ENCODE peak calls at places on chromosomes 5 and 9, in four cellular contexts. R is IMR-90, N is mesendoderm, T is astrocyte. S is an unnamed sample.
A peak's percentile ranks its signal among the peaks of the same experiment; 100 is the strongest.

GRCh38 chr9:130995399-130995941 is 13.5 kb upstream of the LAMC3 start:
- DNase-seq in R (peak; percentile 56), T (peak; percentile 36), N (peak; percentile 67), S (peak; percentile 63)

GRCh38 chr9:77764894-77765780 is 117.0 kb upstream of the GNA14 start:
- DNase-seq in T (peak; percentile 59), N (peak; percentile 65), R (peak; percentile 80), S (no peak)

GRCh38 chr9:123834907-123835562 is 94.9 kb downstream of the DENND1A start:
- DNase-seq in T (peak; percentile 42), R (peak; percentile 29), N (peak; percentile 42), S (no peak)

GRCh38 chr5:162995568-162995967 is 441.8 kb upstream of the CCNG1 start:
- DNase-seq in N (no peak), R (no peak), T (no peak), S (no peak)

GRCh38 chr5:131413605-131414559 is 150.0 kb downstream of the CDC42SE2 start:
- DNase-seq in N (no peak), R (no peak), T (no peak), S (no peak)

GRCh38 chr9:18447131-18447530 is 26.8 kb upstream of the ADAMTSL1 start:
- DNase-seq in N (no peak), T (peak; percentile 57), R (no peak), S (no peak)

GRCh38 chr9:34628656-34629491 is at the start of gene ARID3C:
- DNase-seq in R (no peak), N (no peak), T (no peak), S (peak; percentile 77)

GRCh38 chr5:143218563-143219170 is 184.8 kb downstream of the NR3C1 start:
- DNase-seq in R (no peak), N (peak; percentile 88), T (no peak), S (no peak)

GRCh38 chr9:122016789-122017188 is 76.3 kb downstream of the TTLL11 start:
- DNase-seq in T (no peak), R (no peak), N (no peak), S (no peak)

DNA sequence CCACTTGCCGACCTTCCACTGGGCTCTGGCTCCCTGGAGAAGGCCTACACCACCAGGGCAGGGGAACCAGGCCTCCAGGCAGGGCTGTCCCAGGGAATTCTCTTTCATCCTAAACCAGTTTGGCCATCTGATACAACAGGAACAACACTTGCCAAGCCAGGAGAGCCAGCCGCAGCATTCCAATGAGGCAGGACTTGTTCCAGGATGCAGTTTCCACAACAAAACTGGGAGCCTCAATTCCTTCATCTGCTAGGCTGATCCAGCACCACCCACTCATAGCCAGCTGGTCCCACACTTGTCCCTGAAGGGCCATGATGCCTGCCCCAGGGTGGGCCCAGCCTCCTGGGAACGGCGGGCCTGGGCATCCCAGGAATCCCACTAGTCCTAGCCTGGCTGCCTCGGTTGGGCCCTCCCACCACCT is 26.0 kb downstream of the BICD2 start:
- DNase-seq in N (peak; percentile 25), R (no peak), T (peak; percentile 81), S (peak; percentile 37)
- H3K9ac ChIP-seq in N (no peak overlapping the region), R (no peak overlapping the region), T (no peak overlapping the region), S (no peak overlapping the region)

GRCh38 chr5:110738503-110738811 is 350 bp upstream of the SLC25A46 start:
- DNase-seq in N (no peak), R (no peak), T (no peak), S (no peak)
- H3K4me3 ChIP-seq in N (peak overlapping the region; percentile 80), R (peak overlapping the region; percentile 68), T (peak overlapping the region; percentile 93), S (peak overlapping the region; percentile 94)

GRCh38 chr9:95261890-95262289 is 55.6 kb downstream of the FANCC start:
- DNase-seq in R (peak; percentile 72), N (no peak), T (peak; percentile 54), S (no peak)

GRCh38 chr9:95265960-95266359 is 51.5 kb downstream of the FANCC start:
- DNase-seq in N (no peak), T (no peak), R (no peak), S (no peak)

GRCh38 chr9:95268681-95269080 is 48.8 kb downstream of the FANCC start:
- DNase-seq in R (peak; percentile 41), N (peak; percentile 57), T (no peak), S (peak; percentile 53)

GRCh38 chr9:95266649-95267048 is 50.9 kb downstream of the FANCC start:
- DNase-seq in R (no peak), N (no peak), T (no peak), S (no peak)

GRCh38 chr9:95264954-95265615 is 52.4 kb downstream of the FANCC start:
- DNase-seq in T (peak; percentile 51), R (peak; percentile 75), N (peak; percentile 48), S (no peak)
- H3K9ac ChIP-seq in T (no peak overlapping the region), R (no peak overlapping the region), N (no peak overlapping the region), S (no peak overlapping the region)

GRCh38 chr9:2012347-2012746 is 2.8 kb upstream of the SMARCA2 start:
- DNase-seq in N (no peak), T (no peak), R (no peak), S (no peak)

GRCh38 chr9:2014696-2015580 is at the start of gene SMARCA2:
- DNase-seq in N (peak; percentile 94), T (peak; percentile 95), R (peak; percentile 96), S (peak; percentile 96)

GRCh38 chr9:2015581-2016410 is 649 bp downstream of the SMARCA2 start:
- DNase-seq in T (peak; percentile 35), R (peak; percentile 24), N (peak; percentile 57), S (peak; percentile 86)

GRCh38 chr9:2014148-2014547 is 999 bp upstream of the SMARCA2 start:
- DNase-seq in N (no peak), R (no peak), T (no peak), S (no peak)

GRCh38 chr9:2013688-2014087 is 1.5 kb upstream of the SMARCA2 start:
- DNase-seq in N (no peak), R (peak; percentile 38), T (no peak), S (no peak)
- H3K4me3 ChIP-seq in N (no peak overlapping the region), R (peak overlapping the region; percentile 86), T (peak overlapping the region; percentile 76), S (peak overlapping the region; percentile 93)

GRCh38 chr5:86640998-86641397 is 23.3 kb downstream of the COX7C start:
- DNase-seq in R (no peak), N (no peak), T (no peak), S (no peak)
- H3K9ac ChIP-seq in R (no peak overlapping the region), N (no peak overlapping the region), T (no peak overlapping the region), S (no peak overlapping the region)

GRCh38 chr5:175572922-175573321 is 84.9 kb upstream of the HRH2 start:
- DNase-seq in T (peak; percentile 77), N (no peak), R (peak; percentile 15), S (peak; percentile 22)

GRCh38 chr5:175575301-175575700 is 82.6 kb upstream of the HRH2 start:
- DNase-seq in T (no peak), N (no peak), R (no peak), S (peak; percentile 17)

GRCh38 chr5:175576591-175576990 is 81.3 kb upstream of the HRH2 start:
- DNase-seq in T (peak; percentile 53), R (no peak), N (no peak), S (peak; percentile 22)

GRCh38 chr5:175576096-175576495 is 81.8 kb upstream of the HRH2 start:
- DNase-seq in R (no peak), N (no peak), T (no peak), S (peak; percentile 11)

DNA sequence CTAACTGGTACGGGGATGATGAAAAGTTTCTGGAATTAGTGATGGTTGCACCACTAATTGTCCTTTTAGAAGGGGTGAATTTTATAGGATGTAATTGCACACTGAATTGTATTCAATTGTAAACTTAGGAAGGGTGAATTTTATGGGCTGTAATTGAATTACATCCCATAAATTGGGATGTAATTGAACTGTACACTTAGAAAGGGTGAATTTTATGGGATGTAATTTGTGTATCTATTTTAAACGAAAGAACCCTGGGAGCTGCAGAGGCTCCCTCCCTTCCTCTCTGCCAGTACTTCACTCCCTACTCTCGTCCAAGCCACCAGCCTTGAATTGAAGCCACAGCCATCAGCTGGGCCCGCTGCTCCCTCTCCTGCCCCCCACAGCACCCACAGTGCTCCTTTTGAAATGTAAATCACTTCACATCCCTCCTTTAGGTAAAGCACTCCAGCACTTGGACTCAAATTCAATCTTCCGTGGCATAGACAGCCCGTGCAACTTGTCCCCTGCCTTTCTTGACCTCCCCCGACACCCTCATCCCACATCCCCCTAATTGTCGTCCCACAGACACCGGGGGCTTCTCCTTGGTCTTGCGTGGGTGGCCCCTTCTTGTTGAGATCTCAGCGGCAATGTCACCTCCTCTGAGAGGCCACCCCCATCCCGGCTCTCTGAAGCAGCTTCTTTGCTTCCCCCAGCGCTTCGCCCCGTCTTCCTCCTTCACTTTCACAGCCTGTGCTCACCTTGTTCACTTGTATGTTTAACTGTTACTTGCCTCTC is 84.2 kb upstream of the HRH2 start:
- DNase-seq in N (no peak), T (no peak), R (no peak), S (peak; percentile 66)
- H3K4me3 ChIP-seq in N (no peak overlapping the region), T (no peak overlapping the region), R (no peak overlapping the region), S (no peak overlapping the region)

GRCh38 chr5:149930060-149930753 is 14.4 kb downstream of the PDE6A start:
- DNase-seq in T (no peak), R (no peak), N (no peak), S (no peak)
- H3K9ac ChIP-seq in T (no peak overlapping the region), R (no peak overlapping the region), N (no peak overlapping the region), S (no peak overlapping the region)